ENCODE peak calls at places on chromosomes 2 and 18, in nine cellular contexts. Q is HCT116, D is upper lobe of right lung, X is BJ, C is lower lobe of right lung, R is neural progenitor cell, I is fibroblast of lung, G is sigmoid colon, U is PC-3. W is an unnamed sample.

GRCh38 chr2:46887028-46887885 is 28.3 kb downstream of the MCFD2 start:
- DNase-seq in Q (no peak), D (no peak), X (no peak), C (no peak), R (no peak), I (peak; percentile 87), G (peak; percentile 35), U (peak; percentile 25), W (peak; percentile 67)

GRCh38 chr2:8457092-8457481 is 224.8 kb upstream of the ID2 start:
- DNase-seq in Q (no peak), D (peak; percentile 72), X (no peak), C (peak; percentile 58), R (no peak), I (no peak), G (peak; percentile 36), U (no peak), W (no peak)

GRCh38 chr2:238458641-238459040 is 31.9 kb downstream of the ASB1 start:
- DNase-seq in Q (no peak), D (no peak), X (no peak), C (no peak), R (no peak), I (peak; percentile 39), G (no peak), U (no peak), W (no peak)

GRCh38 chr2:139033300-139033699 is 253.1 kb upstream of the NXPH2 start:
- DNase-seq in Q (no peak), D (no peak), X (no peak), C (no peak), R (no peak), I (peak; percentile 65), G (no peak), U (peak; percentile 67), W (peak; percentile 56)

GRCh38 chr2:241701155-241701404 is 759 bp upstream of the ING5 start:
- DNase-seq in Q (no peak), D (no peak), X (peak; percentile 8), C (no peak), R (no peak), I (no peak), G (no peak), U (no peak), W (peak; percentile 55)

GRCh38 chr2:168997113-168997512 is 34.0 kb downstream of the ABCB11 start:
- DNase-seq in Q (no peak), D (no peak), X (no peak), C (no peak), R (no peak), I (peak; percentile 53), G (no peak), U (no peak), W (no peak)

GRCh38 chr18:62629031-62629430 is 86.3 kb upstream of the PHLPP1 start:
- DNase-seq in Q (no peak), D (no peak), X (no peak), C (no peak), R (no peak), I (no peak), G (no peak), U (no peak), W (no peak)

GRCh38 chr2:203886579-203887230 is 19.1 kb downstream of the CTLA4 start:
- DNase-seq in Q (no peak), D (no peak), X (no peak), C (no peak), R (no peak), I (no peak), G (no peak), U (peak; percentile 8), W (no peak)

GRCh38 chr2:233419626-233420431 is 65.5 kb downstream of the DGKD start:
- DNase-seq in Q (no peak), D (no peak), X (no peak), C (no peak), R (peak; percentile 64), I (no peak), G (no peak), U (no peak), W (no peak)

GRCh38 chr2:221060335-221060734 is 511.8 kb downstream of the EPHA4 start:
- DNase-seq in Q (no peak), D (no peak), X (peak; percentile 71), C (no peak), R (no peak), I (peak; percentile 87), G (no peak), U (no peak), W (no peak)

GRCh38 chr2:158191569-158191968 is 89.9 kb downstream of the UPP2 start:
- DNase-seq in Q (no peak), D (no peak), X (no peak), C (no peak), R (no peak), I (peak; percentile 25), G (no peak), U (no peak), W (no peak)

GRCh38 chr2:159612255-159612901 is 4.0 kb downstream of the BAZ2B start:
- DNase-seq in Q (no peak), D (no peak), X (no peak), C (no peak), R (peak; percentile 56), I (peak; percentile 44), G (no peak), U (no peak), W (no peak)

GRCh38 chr2:190678444-190679162 is 29.7 kb downstream of the NAB1 start:
- DNase-seq in Q (no peak), D (no peak), X (no peak), C (no peak), R (no peak), I (peak; percentile 58), G (no peak), U (no peak), W (peak; percentile 81)

GRCh38 chr2:241363316-241363879 is 7.3 kb downstream of the FARP2 start:
- DNase-seq in Q (no peak), D (no peak), X (no peak), C (no peak), R (peak; percentile 39), I (no peak), G (no peak), U (no peak), W (no peak)

GRCh38 chr2:110713508-110714362 is 18.6 kb upstream of the ACOXL start:
- DNase-seq in Q (no peak), D (no peak), X (no peak), C (no peak), R (no peak), I (no peak), G (no peak), U (peak; percentile 50), W (no peak)

GRCh38 chr2:109446531-109447131 is 167.1 kb downstream of the SEPTIN10 start:
- DNase-seq in Q (no peak), D (no peak), X (no peak), C (no peak), R (no peak), I (no peak), G (peak; percentile 60), U (no peak), W (no peak)

GRCh38 chr2:190043441-190043840 is 19.1 kb downstream of the MSTN start:
- DNase-seq in Q (no peak), D (no peak), X (no peak), C (no peak), R (no peak), I (peak; percentile 4), G (no peak), U (no peak), W (no peak)

GRCh38 chr2:131044078-131044756 is 49.0 kb downstream of the FAM168B start:
- DNase-seq in Q (no peak), D (peak; percentile 45), X (no peak), C (peak; percentile 45), R (no peak), I (no peak), G (peak; percentile 61), U (no peak), W (no peak)

GRCh38 chr2:85737961-85738360 is 15.8 kb upstream of the ATOH8 start:
- DNase-seq in Q (no peak), D (peak; percentile 49), X (no peak), C (no peak), R (no peak), I (no peak), G (peak; percentile 80), U (no peak), W (no peak)

GRCh38 chr18:833197-833596 is 21.2 kb upstream of the YES1 start:
- DNase-seq in Q (no peak), D (no peak), X (no peak), C (no peak), R (no peak), I (no peak), G (no peak), U (no peak), W (no peak)

GRCh38 chr2:9918275-9918674 is 33.2 kb upstream of the GRHL1 start:
- DNase-seq in Q (no peak), D (no peak), X (no peak), C (no peak), R (no peak), I (peak; percentile 53), G (no peak), U (no peak), W (no peak)

GRCh38 chr2:153497938-153498629 is 19.5 kb upstream of the RPRM start:
- DNase-seq in Q (no peak), D (no peak), X (no peak), C (no peak), R (no peak), I (no peak), G (no peak), U (no peak), W (no peak)

GRCh38 chr2:73776869-73777519 is 2.9 kb downstream of the DUSP11 start:
- DNase-seq in Q (no peak), D (no peak), X (no peak), C (no peak), R (no peak), I (peak; percentile 66), G (no peak), U (peak; percentile 34), W (peak; percentile 45)
- H3K36me3 ChIP-seq in Q (peaks cover 31% of the 10 kb centered on the region), D (peaks cover 57% of the 10 kb centered on the region), X (peaks cover 3% of the 10 kb centered on the region), C (peaks cover 55% of the 10 kb centered on the region), R (peaks cover 8% of the 10 kb centered on the region), I (peaks cover 2% of the 10 kb centered on the region), G (no peaks in the 10 kb centered on the region), U (peaks cover 37% of the 10 kb centered on the region), W (peaks cover 25% of the 10 kb centered on the region)

DNA sequence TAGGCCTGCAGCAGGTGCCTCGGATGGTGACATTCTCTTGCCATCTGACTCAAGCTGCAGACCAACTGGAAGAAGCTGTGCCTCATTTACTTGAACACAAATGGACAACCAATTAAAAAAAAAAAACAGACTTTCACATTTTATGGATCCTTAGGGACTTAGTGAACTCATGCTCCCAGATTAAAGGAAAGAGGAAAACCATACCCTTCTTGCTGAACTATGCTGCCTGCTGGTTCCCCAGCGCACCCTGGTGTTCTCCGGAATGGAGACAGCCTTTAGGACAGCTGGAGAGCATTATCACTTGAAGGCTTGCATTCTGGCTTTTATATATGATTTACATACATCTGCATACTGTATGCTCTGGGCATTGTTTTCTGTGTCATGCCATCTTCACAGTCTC is 370.7 kb downstream of the SLC4A3 start:
- DNase-seq in Q (no peak), D (no peak), X (no peak), C (no peak), R (no peak), I (no peak), G (no peak), U (peak; percentile 23), W (no peak)
- TF ChIP-seq CTCF in Q (peak; percentile 13), D (no peak), X (peak; percentile 33), C (no peak), R (peak; percentile 22), I (no peak), G (no peak), U (peak; percentile 40), W (peak; percentile 32)

GRCh38 chr2:187003038-187003543 is 154.1 kb upstream of the ZSWIM2 start:
- DNase-seq in Q (no peak), D (no peak), X (no peak), C (no peak), R (no peak), I (peak; percentile 12), G (no peak), U (no peak), W (no peak)
- H3K4me3 ChIP-seq in Q (no peak overlapping the region), D (no peak overlapping the region), X (peak overlapping the region; percentile 26), C (peak overlapping the region; percentile 20), R (no peak overlapping the region), I (peak overlapping the region; percentile 46), G (no peak overlapping the region), U (no peak overlapping the region), W (peak overlapping the region; percentile 39)

GRCh38 chr2:236576978-236577377 is 7.4 kb downstream of the ACKR3 start:
- DNase-seq in Q (no peak), D (no peak), X (no peak), C (no peak), R (no peak), I (no peak), G (peak; percentile 44), U (no peak), W (no peak)
- H3K36me3 ChIP-seq in Q (no peaks in the 10 kb centered on the region), D (peaks cover 11% of the 10 kb centered on the region), X (no peaks in the 10 kb centered on the region), C (peaks cover 13% of the 10 kb centered on the region), R (no peaks in the 10 kb centered on the region), I (no peaks in the 10 kb centered on the region), G (peaks cover 10% of the 10 kb centered on the region), U (no peaks in the 10 kb centered on the region), W (no peaks in the 10 kb centered on the region)